ENCODE peak calls at places on chromosomes 7 and 10, in nine cellular contexts. B is GM12865; A is heart right ventricle; N is hepatocyte; F is nephron progenitor cell; D is psoas muscle; E is AG04450; Y is fibroblast of mammary gland; O is CD8-positive, alpha-beta T cell. C is an unnamed sample.

GRCh38 chr10:32972929-32973328 is 14.9 kb upstream of the ITGB1 start:
- DNase-seq in F (no peak), N (no peak), D (no peak), A (no peak), E (no peak), Y (no peak), B (peak), O (no peak), C (no peak)

GRCh38 chr7:39825391-39825790 is 124.7 kb upstream of the CDK13 start:
- DNase-seq in O (no peak), B (no peak), A (no peak), Y (peak), F (no peak), D (no peak), E (no peak), N (no peak), C (no peak)

GRCh38 chr10:42934351-42934811 is 142.5 kb upstream of the RET start:
- DNase-seq in N (no peak), F (no peak), O (no peak), B (no peak), D (no peak), A (no peak), Y (no peak), E (no peak), C (no peak)

GRCh38 chr10:62728479-62728878 is 76.0 kb upstream of the ADO start:
- DNase-seq in D (no peak), N (no peak), Y (peak), F (no peak), A (no peak), B (no peak), O (no peak), E (no peak), C (no peak)

GRCh38 chr7:80284848-80285247 is 150.2 kb downstream of the GNAI1 start:
- DNase-seq in D (no peak), A (no peak), B (no peak), N (peak), Y (peak), F (no peak), E (peak), O (no peak), C (no peak)

GRCh38 chr10:46018453-46019169 is 11.8 kb downstream of the NCOA4 start:
- DNase-seq in Y (no peak), A (no peak), O (no peak), E (no peak), D (no peak), B (no peak), N (no peak), F (no peak), C (no peak)

GRCh38 chr7:30136339-30136738 is 1.6 kb downstream of the MTURN start:
- DNase-seq in B (no peak), Y (no peak), N (no peak), D (no peak), F (peak), E (no peak), O (no peak), A (no peak), C (no peak)

GRCh38 chr7:7720750-7721621 is 2.6 kb upstream of the RPA3 start:
- DNase-seq in D (no peak), Y (no peak), B (peak), O (no peak), A (no peak), N (no peak), F (no peak), E (no peak), C (no peak)

DNA sequence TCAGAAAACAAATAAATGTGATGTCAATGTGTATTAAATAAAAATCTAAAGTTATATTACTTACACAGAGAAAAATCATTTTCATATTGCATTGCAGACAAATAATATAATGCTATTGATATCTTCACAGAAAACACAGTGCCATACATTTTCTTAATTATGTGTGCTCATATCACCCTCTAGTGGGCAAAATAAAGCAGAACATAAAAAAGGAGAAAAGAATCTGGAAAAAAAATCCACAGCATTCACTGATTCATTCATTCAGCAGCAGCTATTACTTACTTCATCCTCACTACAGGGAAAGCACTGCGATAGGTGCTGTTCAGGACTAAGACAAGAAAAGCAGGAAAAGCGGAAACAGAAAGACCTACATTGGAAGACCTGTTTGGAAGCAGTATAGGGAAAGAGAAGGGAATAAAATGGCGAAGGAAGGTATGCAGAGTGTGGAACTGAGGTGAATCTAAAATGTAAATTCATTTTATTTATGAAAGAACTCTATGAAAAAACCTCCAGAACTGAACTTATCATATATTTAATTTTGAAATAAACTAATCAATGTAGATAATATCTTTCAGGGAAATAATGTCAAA is 73.2 kb downstream of the POT1 start:
- DNase-seq in F (no peak), A (no peak), N (peak), O (no peak), E (peak), Y (peak), D (no peak), B (peak), C (peak)
- TF ChIP-seq CTCF in F (peak), A (peak), N (peak), O (peak), E (peak), Y (peak), D (peak), B (peak), C (peak)

DNA sequence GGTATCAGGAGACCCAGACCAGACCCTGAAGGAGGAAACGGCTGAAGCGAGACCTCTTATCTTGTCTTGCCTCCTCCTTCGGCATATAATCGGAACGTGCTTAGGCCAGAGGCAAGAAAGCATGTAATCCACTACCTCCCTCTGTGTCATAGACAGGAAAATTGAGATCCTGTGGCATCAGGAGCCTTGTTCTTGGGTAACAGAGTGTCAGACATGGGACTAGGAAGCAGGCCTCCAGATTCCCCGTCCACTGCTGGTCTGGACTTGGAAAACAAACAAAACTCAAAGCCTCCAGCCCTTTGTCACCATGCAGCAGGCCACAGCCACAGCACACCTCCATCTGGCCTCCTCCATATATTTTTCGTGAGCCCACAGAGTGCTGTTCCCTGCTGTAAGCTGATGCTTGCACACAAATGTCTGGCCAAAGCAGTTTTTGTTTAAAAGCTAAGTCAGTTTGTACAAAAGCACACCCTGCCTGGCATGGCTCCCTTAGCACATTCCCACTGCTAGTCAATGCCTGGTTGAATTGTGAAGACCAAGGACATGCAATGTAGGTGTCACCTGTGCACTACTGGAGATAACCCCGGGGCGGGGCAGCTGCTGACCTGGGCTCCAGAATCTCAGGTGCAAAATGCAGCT is 510.9 kb downstream of the RPS24 start:
- DNase-seq in A (no peak), F (no peak), Y (peak), O (no peak), N (no peak), B (no peak), E (no peak), D (no peak), C (no peak)
- TF ChIP-seq CTCF in A (no peak), F (no peak), Y (no peak), O (no peak), N (no peak), B (no peak), E (no peak), D (no peak), C (no peak)

GRCh38 chr10:955820-956217 is 24.3 kb upstream of the LARP4B start:
- DNase-seq in N (no peak), O (no peak), A (no peak), D (no peak), F (no peak), E (no peak), Y (no peak), B (no peak), C (no peak)
- TF ChIP-seq CTCF in N (no peak), O (no peak), A (no peak), D (no peak), F (no peak), E (no peak), Y (no peak), B (no peak), C (no peak)

DNA sequence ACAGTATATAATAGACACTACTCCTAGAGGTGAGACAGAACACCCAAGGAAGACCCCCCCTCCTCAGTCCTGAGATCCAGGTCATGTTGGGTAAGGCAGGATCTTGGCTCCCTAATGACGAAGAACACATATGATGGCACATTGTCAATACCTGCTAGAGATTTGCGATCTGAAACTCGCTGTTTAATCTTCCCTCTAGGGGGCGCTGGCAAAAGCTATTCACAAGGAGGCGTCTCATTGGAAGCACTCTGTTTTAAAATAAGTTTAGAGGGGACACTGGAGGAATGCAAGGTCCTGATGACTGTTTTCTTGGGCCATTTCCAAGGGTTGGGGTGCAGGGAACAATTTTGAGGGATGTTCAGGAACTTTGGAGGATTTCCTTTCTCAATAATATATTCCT is 1013.7 kb upstream of the MBL2 start:
- DNase-seq in Y (no peak), A (no peak), O (no peak), E (no peak), N (no peak), D (no peak), F (no peak), B (peak), C (no peak)
- TF ChIP-seq CTCF in Y (no peak), A (no peak), O (no peak), E (no peak), N (no peak), D (no peak), F (peak), B (peak), C (peak)

DNA sequence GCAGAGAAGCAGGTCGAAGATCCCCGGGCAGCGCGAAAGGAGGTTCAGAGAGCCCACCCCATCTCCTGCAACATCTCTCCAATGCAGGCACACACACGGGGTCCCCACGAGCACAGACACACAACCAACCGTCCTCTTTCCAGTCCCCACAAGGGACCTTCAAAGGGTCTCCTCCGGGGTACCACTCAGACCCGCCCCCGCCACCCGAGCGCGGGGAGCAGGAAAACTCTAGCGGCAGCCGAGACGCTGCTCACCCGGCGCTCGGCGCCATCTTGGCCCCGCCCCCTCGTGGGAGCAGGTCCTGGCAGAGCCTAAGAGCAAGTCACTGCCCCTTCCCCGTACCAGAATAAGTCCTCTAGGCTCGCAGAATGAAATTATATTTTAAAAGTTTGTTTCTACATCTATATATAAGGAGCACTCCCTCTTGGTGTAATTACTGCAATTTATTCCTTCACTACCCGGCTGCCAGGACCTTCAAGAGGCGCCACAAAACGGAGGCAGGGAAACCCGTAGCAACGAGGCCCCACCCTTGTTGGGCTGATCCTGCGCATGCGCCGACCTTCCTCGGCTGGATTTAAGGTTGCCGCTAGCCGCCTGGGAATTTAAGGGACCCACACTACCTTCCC is at the start of the genes CNPY4 and TAF6:
- DNase-seq in Y (peak), N (peak), D (peak), A (peak), F (peak), O (peak), E (peak), B (peak), C (peak)
- TF ChIP-seq CTCF in Y (no peak), N (no peak), D (peak), A (no peak), F (no peak), O (no peak), E (no peak), B (no peak), C (no peak)

GRCh38 chr7:26864309-26865093 is at the start of gene SKAP2:
- DNase-seq in E (peak), N (peak), Y (peak), D (peak), O (peak), A (peak), F (peak), B (peak), C (peak)
- TF ChIP-seq CTCF in E (no peak), N (no peak), Y (no peak), D (no peak), O (no peak), A (no peak), F (no peak), B (no peak), C (no peak)

GRCh38 chr10:35819011-35819410 is 176.9 kb upstream of the FZD8 start:
- DNase-seq in Y (no peak), F (no peak), B (no peak), E (no peak), D (no peak), A (no peak), O (no peak), N (no peak), C (no peak)

GRCh38 chr10:35824704-35825103 is 182.6 kb upstream of the FZD8 start:
- DNase-seq in E (no peak), B (no peak), N (no peak), D (no peak), F (no peak), A (no peak), O (no peak), Y (no peak), C (no peak)

GRCh38 chr10:35819736-35820135 is 177.6 kb upstream of the FZD8 start:
- DNase-seq in B (no peak), D (no peak), F (no peak), O (no peak), N (no peak), Y (no peak), A (no peak), E (no peak), C (no peak)

GRCh38 chr10:35821339-35821911 is 179.3 kb upstream of the FZD8 start:
- DNase-seq in A (no peak), Y (no peak), B (peak), E (no peak), F (no peak), D (no peak), N (no peak), O (no peak), C (peak)

GRCh38 chr10:35822316-35822715 is 180.2 kb upstream of the FZD8 start:
- DNase-seq in A (peak), D (peak), N (peak), E (no peak), O (no peak), Y (peak), B (peak), F (peak), C (no peak)
- TF ChIP-seq CTCF in A (no peak), D (peak), N (peak), E (peak), O (no peak), Y (peak), B (no peak), F (peak), C (no peak)

GRCh38 chr7:92608380-92609322 is 18.5 kb upstream of the FAM133B start:
- DNase-seq in D (no peak), N (peak), A (no peak), O (no peak), Y (no peak), F (peak), E (no peak), B (no peak), C (no peak)

GRCh38 chr7:92611735-92612134 is 21.5 kb upstream of the FAM133B start:
- DNase-seq in E (no peak), D (no peak), O (no peak), N (no peak), B (no peak), A (no peak), F (no peak), Y (no peak), C (no peak)

GRCh38 chr7:92612501-92612900 is 22.3 kb upstream of the FAM133B start:
- DNase-seq in Y (peak), N (no peak), O (no peak), A (no peak), E (peak), F (no peak), D (no peak), B (no peak), C (no peak)

GRCh38 chr7:92606985-92607384 is 16.8 kb upstream of the FAM133B start:
- DNase-seq in A (no peak), B (no peak), E (no peak), F (no peak), N (no peak), Y (no peak), D (no peak), O (no peak), C (no peak)

DNA sequence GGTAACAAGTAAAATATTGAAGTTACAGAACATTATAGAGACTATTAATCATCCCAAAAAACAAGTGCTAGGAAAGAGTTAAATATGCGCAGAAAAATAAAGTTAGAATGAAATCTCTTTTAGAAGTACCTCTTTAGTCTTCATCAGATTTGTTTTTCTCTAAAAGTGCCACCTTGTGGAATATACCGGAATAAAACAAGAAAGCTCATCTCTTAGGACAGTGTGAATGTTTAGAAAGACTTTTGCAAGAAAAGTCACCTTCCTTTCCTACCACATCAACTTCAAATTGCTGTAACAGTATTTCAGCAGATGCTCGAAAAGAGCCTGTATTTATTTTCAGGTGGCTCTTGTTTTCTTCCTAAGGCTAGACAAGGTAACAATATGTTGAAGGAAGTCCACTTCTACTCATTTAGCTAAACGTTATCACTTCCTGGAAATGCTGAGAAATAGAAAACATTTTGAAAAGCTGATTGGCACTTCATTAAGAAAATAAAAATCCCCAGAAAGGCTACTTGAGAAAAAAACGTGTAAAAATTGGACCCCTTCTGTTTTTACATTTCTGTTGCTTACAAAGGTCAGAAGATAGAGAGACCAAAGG is 19.8 kb upstream of the FAM133B start:
- DNase-seq in Y (no peak), D (no peak), O (no peak), E (no peak), B (peak), A (no peak), N (no peak), F (no peak), C (no peak)
- TF ChIP-seq CTCF in Y (peak), D (peak), O (peak), E (peak), B (peak), A (no peak), N (peak), F (peak), C (peak)